ENCODE peak calls at places on chromosomes 2 and 18, in seven cellular contexts. Q, B, L, P, J, O and F are unnamed samples.
A peak's percentile ranks its signal among the peaks of the same experiment; 100 is the strongest.

GRCh38 chr2:105262662-105263091 is 21.1 kb downstream of the GPR45 start:
- DNase-seq in Q (no peak), B (no peak), L (no peak), P (no peak), J (no peak), O (no peak), F (no peak)

GRCh38 chr2:46471-47345 is at the start of gene FAM110C:
- DNase-seq in Q (peak; percentile 93), B (peak; percentile 49), L (peak; percentile 79), P (no peak), J (peak; percentile 85), O (peak; percentile 94), F (peak; percentile 52)

GRCh38 chr2:181846840-181847554 is 44.5 kb upstream of the ITPRID2 start:
- DNase-seq in Q (no peak), B (no peak), L (no peak), P (no peak), J (no peak), O (no peak), F (no peak)

GRCh38 chr2:40093036-40093673 is 314.1 kb upstream of the THUMPD2 start:
- DNase-seq in Q (no peak), B (no peak), L (no peak), P (no peak), J (no peak), O (no peak), F (peak; percentile 34)

GRCh38 chr2:152606081-152606480 is 111.2 kb downstream of the PRPF40A start:
- DNase-seq in Q (no peak), B (no peak), L (no peak), P (no peak), J (no peak), O (no peak), F (no peak)

GRCh38 chr2:46114981-46115380 is 182.2 kb upstream of the EPAS1 start:
- DNase-seq in Q (no peak), B (no peak), L (no peak), P (no peak), J (no peak), O (no peak), F (peak; percentile 30)

GRCh38 chr18:61949946-61950345 is 57.1 kb upstream of the RNF152 start:
- DNase-seq in Q (no peak), B (no peak), L (no peak), P (no peak), J (no peak), O (no peak), F (no peak)

GRCh38 chr2:176407711-176408110 is 138.5 kb downstream of the MTX2 start:
- DNase-seq in Q (no peak), B (no peak), L (no peak), P (no peak), J (no peak), O (no peak), F (no peak)

GRCh38 chr2:21754164-21754788 is 630.5 kb downstream of the TDRD15 start:
- DNase-seq in Q (no peak), B (no peak), L (no peak), P (no peak), J (no peak), O (no peak), F (no peak)

GRCh38 chr2:161839931-161840330 is 215.7 kb downstream of the SLC4A10 start:
- DNase-seq in Q (no peak), B (no peak), L (no peak), P (no peak), J (no peak), O (no peak), F (no peak)

GRCh38 chr2:59887348-59887747 is 666.1 kb downstream of the BCL11A start:
- DNase-seq in Q (no peak), B (no peak), L (no peak), P (no peak), J (no peak), O (peak; percentile 27), F (no peak)

GRCh38 chr2:60512063-60512622 is 41.3 kb downstream of the BCL11A start:
- DNase-seq in Q (no peak), B (no peak), L (no peak), P (no peak), J (no peak), O (no peak), F (no peak)

GRCh38 chr2:217451634-217452033 is 551.2 kb downstream of the TNS1 start:
- DNase-seq in Q (no peak), B (no peak), L (peak; percentile 42), P (no peak), J (no peak), O (no peak), F (no peak)

GRCh38 chr18:51911582-51911981 is 428.4 kb upstream of the DCC start:
- DNase-seq in Q (no peak), B (no peak), L (no peak), P (no peak), J (no peak), O (no peak), F (no peak)

GRCh38 chr2:74246496-74247195 is 48.2 kb downstream of the MTHFD2 start:
- DNase-seq in Q (no peak), B (no peak), L (no peak), P (no peak), J (no peak), O (no peak), F (no peak)

GRCh38 chr2:64145119-64145518 is 899 bp upstream of the PELI1 start:
- DNase-seq in Q (no peak), B (no peak), L (no peak), P (no peak), J (no peak), O (no peak), F (no peak)
- H3K27ac ChIP-seq in Q (no peak overlapping the region), B (no peak overlapping the region), L (no peak overlapping the region), P (no peak overlapping the region), J (no peak overlapping the region), O (no peak overlapping the region), F (no peak overlapping the region)

DNA sequence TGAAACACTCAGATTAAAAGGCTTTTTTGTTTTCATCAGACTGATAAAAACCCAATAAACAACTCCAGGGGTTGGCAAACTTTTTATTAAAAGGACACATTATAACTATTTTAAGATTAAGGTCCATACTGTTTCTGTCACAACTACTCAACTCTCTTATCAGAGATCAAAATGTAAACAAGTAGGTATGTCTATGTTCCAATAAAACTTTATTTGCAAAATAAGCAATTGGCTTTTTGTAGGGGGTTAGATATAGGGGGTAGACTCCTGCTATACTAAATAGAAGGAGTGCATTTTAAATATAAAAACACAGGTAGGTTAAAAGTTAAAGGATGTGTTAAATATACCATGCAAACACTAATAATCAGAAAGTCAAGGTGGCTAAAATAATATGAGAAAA is 174.0 kb downstream of the MBD5 start:
- DNase-seq in Q (no peak), B (no peak), L (no peak), P (no peak), J (no peak), O (no peak), F (no peak)
- H3K27ac ChIP-seq in Q (no peak overlapping the region), B (no peak overlapping the region), L (no peak overlapping the region), P (no peak overlapping the region), J (no peak overlapping the region), O (no peak overlapping the region), F (no peak overlapping the region)

GRCh38 chr2:144449028-144449406 is 70.9 kb downstream of the ZEB2 start:
- DNase-seq in Q (peak; percentile 74), B (no peak), L (no peak), P (no peak), J (peak; percentile 50), O (no peak), F (peak; percentile 55)
- H3K27ac ChIP-seq in Q (peak overlapping the region; percentile 87), B (no peak overlapping the region), L (no peak overlapping the region), P (peak overlapping the region; percentile 64), J (peak overlapping the region; percentile 22), O (no peak overlapping the region), F (peak overlapping the region; percentile 6)

DNA sequence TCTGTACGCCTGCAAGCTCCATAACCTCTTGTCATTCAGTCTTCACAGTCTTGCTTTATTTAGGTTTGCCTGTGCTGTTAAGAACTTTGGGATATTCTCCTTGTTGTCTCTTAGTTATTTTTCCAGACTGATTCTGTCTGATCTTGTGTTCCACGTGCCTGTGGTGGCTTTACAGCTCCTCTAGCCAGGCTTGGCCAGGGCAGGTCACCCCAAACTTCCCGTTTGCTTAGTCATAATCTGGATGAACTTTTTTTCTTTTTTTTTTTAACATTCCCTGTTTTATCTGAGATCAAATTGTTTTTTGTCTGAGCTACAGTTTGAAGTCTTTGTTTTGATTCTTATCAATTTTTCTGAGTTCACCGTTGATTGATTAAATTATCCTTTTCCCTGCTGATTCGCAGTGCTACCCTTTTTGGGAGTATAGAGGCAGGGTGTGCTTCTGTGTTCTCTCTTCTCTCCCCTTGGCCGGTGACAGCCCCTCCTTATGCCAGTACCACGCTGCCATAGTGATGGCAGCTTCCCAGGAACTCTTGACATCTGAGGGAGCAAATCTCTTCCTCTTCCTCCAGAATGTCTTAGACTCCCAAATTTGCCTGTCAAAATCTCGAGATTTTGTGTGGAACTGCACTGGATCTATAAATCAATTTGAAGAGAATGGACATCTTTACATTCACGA is 2.5 kb downstream of the SP100 start:
- DNase-seq in Q (no peak), B (no peak), L (peak; percentile 31), P (no peak), J (no peak), O (no peak), F (no peak)
- H3K27ac ChIP-seq in Q (no peak overlapping the region), B (no peak overlapping the region), L (peak overlapping the region; percentile 79), P (no peak overlapping the region), J (no peak overlapping the region), O (no peak overlapping the region), F (no peak overlapping the region)

DNA sequence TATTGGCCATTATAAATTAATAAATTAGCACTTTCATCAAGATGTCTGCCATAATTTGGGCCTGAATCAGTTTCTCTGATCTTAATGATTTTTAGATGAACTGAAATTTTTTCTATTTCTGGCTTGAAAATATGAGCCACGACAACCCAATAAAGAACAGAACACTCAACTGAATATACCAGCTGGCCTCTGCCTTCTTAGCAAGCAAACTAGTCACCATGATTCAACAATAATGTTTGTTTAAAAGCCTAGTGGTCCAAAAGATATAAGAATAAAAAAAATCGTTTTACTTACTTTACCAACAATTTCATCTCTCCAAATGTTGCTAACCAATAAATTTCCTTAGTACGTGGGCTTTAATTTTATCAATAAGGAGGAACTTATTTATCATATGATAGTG is 66.7 kb upstream of the TTN start:
- DNase-seq in Q (no peak), B (no peak), L (no peak), P (no peak), J (no peak), O (no peak), F (no peak)
- H3K27ac ChIP-seq in Q (no peak overlapping the region), B (no peak overlapping the region), L (peak overlapping the region; percentile 83), P (no peak overlapping the region), J (no peak overlapping the region), O (no peak overlapping the region), F (peak overlapping the region; percentile 64)

GRCh38 chr2:9112079-9112721 is 94.4 kb upstream of the ASAP2 start:
- DNase-seq in Q (peak; percentile 92), B (no peak), L (peak; percentile 84), P (no peak), J (no peak), O (no peak), F (peak; percentile 88)
- H3K27ac ChIP-seq in Q (no peak overlapping the region), B (no peak overlapping the region), L (no peak overlapping the region), P (no peak overlapping the region), J (no peak overlapping the region), O (no peak overlapping the region), F (no peak overlapping the region)

GRCh38 chr2:48512071-48512470 is 17.9 kb upstream of the STON1 start:
- DNase-seq in Q (no peak), B (no peak), L (no peak), P (no peak), J (no peak), O (no peak), F (no peak)
- H3K27ac ChIP-seq in Q (no peak overlapping the region), B (no peak overlapping the region), L (peak overlapping the region; percentile 22), P (no peak overlapping the region), J (no peak overlapping the region), O (no peak overlapping the region), F (no peak overlapping the region)